ENCODE peak calls at places on chromosomes 3 and 15, in seven cellular contexts. H, M, U, C, I, W and N are unnamed samples.

GRCh38 chr3:9184464-9184835 is 65.0 kb downstream of the SRGAP3 start:
- DNase-seq in H (no peak), M (no peak), U (no peak), C (no peak), I (no peak), W (no peak), N (no peak)

GRCh38 chr3:102529452-102529851 is 94.6 kb downstream of the ZPLD1 start:
- DNase-seq in H (no peak), M (no peak), U (no peak), C (peak), I (no peak), W (no peak), N (no peak)

GRCh38 chr3:66037330-66037985 is 1.3 kb downstream of the MAGI1 start:
- DNase-seq in H (no peak), M (no peak), U (no peak), C (peak), I (peak), W (no peak), N (no peak)

GRCh38 chr3:77014236-77014635 is 25.7 kb upstream of the ROBO2 start:
- DNase-seq in H (no peak), M (no peak), U (no peak), C (no peak), I (peak), W (no peak), N (no peak)

GRCh38 chr15:43930556-43930955 is 103.8 kb downstream of the WDR76 start:
- DNase-seq in H (no peak), M (no peak), U (no peak), C (no peak), I (no peak), W (no peak), N (no peak)

GRCh38 chr3:42652611-42653302 is 740 bp upstream of the ZBTB47 start:
- DNase-seq in H (no peak), M (peak), U (no peak), C (peak), I (no peak), W (no peak), N (no peak)

GRCh38 chr3:11576453-11576852 is 67.3 kb downstream of the VGLL4 start:
- DNase-seq in H (no peak), M (no peak), U (no peak), C (no peak), I (no peak), W (no peak), N (no peak)

GRCh38 chr3:59482001-59482400 is 432.2 kb upstream of the CFAP20DC start:
- DNase-seq in H (no peak), M (no peak), U (no peak), C (peak), I (no peak), W (no peak), N (no peak)

GRCh38 chr15:93261845-93262244 is 172.8 kb upstream of the RGMA start:
- DNase-seq in H (no peak), M (no peak), U (no peak), C (no peak), I (no peak), W (no peak), N (no peak)

GRCh38 chr3:170506556-170506955 is 79.3 kb downstream of the SLC7A14 start:
- DNase-seq in H (no peak), M (no peak), U (no peak), C (peak), I (no peak), W (no peak), N (no peak)

GRCh38 chr3:177427096-177427495 is 229.8 kb upstream of the TBL1XR1 start:
- DNase-seq in H (peak), M (no peak), U (no peak), C (no peak), I (no peak), W (no peak), N (peak)

GRCh38 chr3:161415506-161416231 is 44.4 kb upstream of the SPTSSB start:
- DNase-seq in H (no peak), M (no peak), U (no peak), C (no peak), I (no peak), W (peak), N (no peak)

GRCh38 chr15:43934480-43934879 is 107.7 kb downstream of the WDR76 start:
- DNase-seq in H (no peak), M (no peak), U (no peak), C (no peak), I (no peak), W (peak), N (no peak)